ENCODE peak calls at places on chromosomes 5 and 9, in ten cellular contexts. E is GM23338; L is SK-N-SH; F is K562; B is PC-3; P is foreskin keratinocyte; Q is SJSA1; K is esophagus squamous epithelium; C is CD8-positive, alpha-beta T cell; V is CD4-positive, alpha-beta memory T cell. U is an unnamed sample.

GRCh38 chr5:139022528-139022927 is 147.4 kb upstream of the LRRTM2 start:
- DNase-seq in V (no peak), Q (no peak), F (no peak), B (peak; percentile 30), E (no peak), L (no peak), P (peak; percentile 46), K (no peak), C (no peak), U (no peak)

GRCh38 chr9:80615964-80616363 is 1044.2 kb downstream of the TLE4 start:
- DNase-seq in E (no peak), F (no peak), P (no peak), Q (no peak), V (no peak), C (no peak), K (no peak), B (no peak), L (no peak), U (no peak)

GRCh38 chr5:179852993-179853547 is 5.5 kb downstream of the MRNIP start:
- DNase-seq in Q (no peak), V (no peak), K (no peak), E (no peak), L (no peak), C (no peak), B (no peak), P (no peak), F (no peak), U (no peak)

GRCh38 chr5:180669661-180670060 is 20.3 kb upstream of the FLT4 start:
- DNase-seq in B (no peak), Q (no peak), F (no peak), P (no peak), K (no peak), L (no peak), E (no peak), V (no peak), C (no peak), U (no peak)

GRCh38 chr5:104998169-104998568 is 1435.6 kb upstream of the NUDT12 start:
- DNase-seq in P (no peak), L (no peak), Q (no peak), F (no peak), E (no peak), V (no peak), C (no peak), B (peak; percentile 89), K (no peak), U (no peak)

GRCh38 chr9:123359546-123359945 is 3.5 kb downstream of the CRB2 start:
- DNase-seq in C (no peak), K (no peak), E (no peak), P (no peak), V (no peak), Q (no peak), F (no peak), L (no peak), B (no peak), U (no peak)

GRCh38 chr9:89145086-89145485 is 33.5 kb downstream of the SHC3 start:
- DNase-seq in L (no peak), K (no peak), Q (peak; percentile 58), F (no peak), E (no peak), V (no peak), B (no peak), C (no peak), P (no peak), U (no peak)

GRCh38 chr9:130707225-130707976 is 13.8 kb downstream of the EXOSC2 start:
- DNase-seq in B (peak; percentile 63), Q (peak; percentile 57), F (no peak), V (peak; percentile 72), C (peak; percentile 61), E (peak; percentile 90), P (no peak), L (peak; percentile 34), K (no peak), U (peak; percentile 68)

GRCh38 chr9:137017791-137018497 is 10.1 kb downstream of the ABCA2 start:
- DNase-seq in C (no peak), L (no peak), V (no peak), Q (no peak), B (no peak), F (peak; percentile 47), P (no peak), K (no peak), E (peak; percentile 65), U (no peak)

GRCh38 chr5:103668281-103668680 is 105.7 kb upstream of the NUDT12 start:
- DNase-seq in E (no peak), K (no peak), B (no peak), V (no peak), L (no peak), Q (no peak), F (no peak), C (no peak), P (no peak), U (no peak)

GRCh38 chr5:58383459-58383858 is 76.4 kb downstream of the PLK2 start:
- DNase-seq in L (no peak), V (no peak), E (no peak), B (no peak), Q (no peak), F (no peak), P (no peak), C (no peak), K (no peak), U (no peak)

GRCh38 chr5:120174089-120174488 is 290.0 kb upstream of the PRR16 start:
- DNase-seq in E (no peak), C (no peak), B (no peak), V (no peak), K (no peak), Q (no peak), L (no peak), F (no peak), P (no peak), U (no peak)

GRCh38 chr5:16712600-16712999 is 95.8 kb upstream of the RETREG1 start:
- DNase-seq in P (no peak), Q (no peak), C (no peak), L (no peak), K (no peak), V (no peak), F (no peak), E (no peak), B (no peak), U (no peak)
- H3K27ac ChIP-seq in P (no peak overlapping the region), Q (no peak overlapping the region), C (no peak overlapping the region), L (peak overlapping the region; percentile 21), K (no peak overlapping the region), V (no peak overlapping the region), F (no peak overlapping the region), E (no peak overlapping the region), B (no peak overlapping the region), U (no peak overlapping the region)

GRCh38 chr9:128164332-128164885 is 4.3 kb downstream of the BBLN start:
- DNase-seq in F (no peak), P (no peak), L (no peak), C (no peak), Q (no peak), B (no peak), K (no peak), E (no peak), V (no peak), U (no peak)
- H3K27ac ChIP-seq in F (peak overlapping the region; percentile 30), P (no peak overlapping the region), L (no peak overlapping the region), C (no peak overlapping the region), Q (no peak overlapping the region), B (no peak overlapping the region), K (no peak overlapping the region), E (no peak overlapping the region), V (no peak overlapping the region), U (no peak overlapping the region)

GRCh38 chr5:35458824-35459207 is 158.8 kb upstream of the SPEF2 start:
- DNase-seq in L (peak; percentile 24), F (no peak), Q (no peak), C (no peak), B (no peak), V (no peak), P (no peak), K (no peak), E (no peak), U (peak; percentile 37)

GRCh38 chr5:35456506-35456905 is 161.2 kb upstream of the SPEF2 start:
- DNase-seq in B (no peak), L (no peak), K (no peak), Q (no peak), C (no peak), E (no peak), P (no peak), F (no peak), V (no peak), U (no peak)

GRCh38 chr5:35454011-35454525 is 163.6 kb upstream of the SPEF2 start:
- DNase-seq in V (no peak), Q (no peak), P (no peak), C (no peak), F (no peak), K (no peak), B (no peak), L (no peak), E (no peak), U (no peak)

GRCh38 chr5:35461530-35461929 is 156.1 kb upstream of the SPEF2 start:
- DNase-seq in K (no peak), Q (no peak), B (no peak), P (no peak), E (no peak), V (no peak), L (no peak), F (no peak), C (no peak), U (no peak)

DNA sequence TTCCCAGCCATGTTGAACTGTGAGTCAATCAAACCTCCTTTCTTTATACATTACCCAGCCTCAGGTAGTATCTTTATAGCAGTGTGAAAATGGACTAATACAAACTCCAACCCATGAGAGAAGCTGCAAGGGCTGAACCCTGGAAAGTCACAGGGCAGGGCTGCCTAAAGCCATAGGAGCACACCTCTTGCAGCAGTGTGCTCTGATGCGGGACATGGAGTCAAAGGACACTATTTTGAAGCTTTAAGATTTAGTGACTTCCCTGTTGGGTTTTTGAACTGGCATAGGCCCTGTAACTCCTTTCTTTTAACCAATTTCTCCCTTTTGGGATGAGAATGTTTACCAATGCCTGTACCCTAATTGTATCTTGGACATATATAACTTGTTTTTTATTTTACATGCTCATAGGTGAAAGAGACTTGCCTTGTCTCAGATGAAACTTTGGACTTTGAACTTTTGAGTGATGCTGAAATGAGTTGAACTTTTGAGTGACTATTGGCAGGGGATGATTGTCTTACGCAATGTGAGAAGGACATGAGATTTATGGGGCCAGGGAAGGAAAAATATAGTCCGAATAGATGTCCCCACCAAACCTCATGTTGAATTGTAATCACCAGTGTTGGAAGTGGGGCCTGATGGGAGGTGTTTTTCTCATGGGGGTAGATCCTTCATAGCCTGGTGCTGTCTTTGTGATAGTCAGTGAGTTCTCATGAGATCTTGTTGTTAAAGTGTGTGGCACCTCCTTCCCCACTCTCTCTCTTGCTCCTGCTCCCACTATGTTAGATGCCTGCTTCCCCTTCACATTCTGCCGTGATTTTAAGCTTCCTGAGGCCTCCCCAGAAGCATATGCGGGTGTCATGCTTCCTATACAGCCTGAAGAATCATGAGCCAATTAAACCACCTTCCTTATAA is 159.5 kb upstream of the SPEF2 start:
- DNase-seq in L (no peak), P (no peak), V (no peak), F (no peak), K (no peak), Q (no peak), E (no peak), C (no peak), B (no peak), U (no peak)
- H3K27ac ChIP-seq in L (no peak overlapping the region), P (no peak overlapping the region), V (no peak overlapping the region), F (no peak overlapping the region), K (no peak overlapping the region), Q (no peak overlapping the region), E (no peak overlapping the region), C (no peak overlapping the region), B (no peak overlapping the region), U (no peak overlapping the region)

DNA sequence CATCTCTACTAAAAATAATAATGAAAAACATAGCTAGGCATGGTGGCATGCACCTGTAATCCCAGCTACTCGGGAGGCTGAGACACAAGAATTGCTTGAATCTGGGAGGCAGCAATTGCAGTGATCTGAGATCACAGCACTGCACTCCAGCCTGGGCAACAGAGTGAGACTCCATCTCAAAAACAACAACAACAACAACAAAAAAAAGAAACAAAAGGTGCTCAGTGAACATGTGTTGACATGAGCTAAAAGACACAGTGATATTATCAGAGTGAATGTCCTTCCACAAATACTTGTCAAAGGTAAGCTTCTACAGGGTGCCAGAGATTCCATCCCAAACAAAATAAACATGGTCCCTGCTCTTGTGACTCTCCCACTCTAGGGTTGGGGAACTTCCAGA is 75.2 kb upstream of the LMX1B start:
- DNase-seq in C (no peak), V (no peak), F (no peak), E (no peak), L (no peak), P (no peak), Q (no peak), K (no peak), B (no peak), U (no peak)
- H3K27ac ChIP-seq in C (no peak overlapping the region), V (no peak overlapping the region), F (no peak overlapping the region), E (no peak overlapping the region), L (no peak overlapping the region), P (no peak overlapping the region), Q (no peak overlapping the region), K (no peak overlapping the region), B (no peak overlapping the region), U (no peak overlapping the region)

U was measured in A673.